ENCODE peak calls at places on chromosome 21, in five cellular contexts. Z, C, H, I and W are unnamed samples.

GRCh38 chr21:39564200-39564599 is 48.5 kb upstream of the B3GALT5 start:
- DNase-seq in C (no peak), Z (no peak), H (no peak), I (no peak), W (no peak)

GRCh38 chr21:41258617-41259016 is 58.0 kb upstream of the FAM3B start:
- DNase-seq in Z (no peak), I (no peak), C (no peak), H (no peak), W (peak; percentile 28)

GRCh38 chr21:45164124-45164511 is 89.7 kb downstream of the ADARB1 start:
- DNase-seq in C (no peak), Z (no peak), I (no peak), H (no peak), W (no peak)

GRCh38 chr21:41926068-41926806 is 27.6 kb downstream of the C2CD2 start:
- DNase-seq in C (no peak), H (no peak), I (no peak), Z (peak; percentile 52), W (peak; percentile 65)

GRCh38 chr21:44712203-44713028 is 1.0 kb upstream of the TSPEAR start:
- DNase-seq in I (peak; percentile 37), Z (no peak), C (no peak), H (no peak), W (no peak)

GRCh38 chr21:44428281-44428942 is 26.9 kb upstream of the LRRC3 start:
- DNase-seq in Z (peak; percentile 77), H (peak; percentile 4), C (peak; percentile 44), I (no peak), W (peak; percentile 46)

GRCh38 chr21:24552491-24552890 is 1054.8 kb downstream of the MRPL39 start:
- DNase-seq in C (no peak), Z (no peak), I (no peak), H (no peak), W (no peak)

GRCh38 chr21:17931080-17931479 is 111.9 kb upstream of the C21orf91 start:
- DNase-seq in I (no peak), H (no peak), Z (no peak), C (no peak), W (no peak)

GRCh38 chr21:25647632-25648031 is 8.6 kb downstream of the JAM2 start:
- DNase-seq in Z (no peak), I (no peak), H (no peak), C (no peak), W (no peak)

GRCh38 chr21:46322351-46323226 is 1.1 kb downstream of the C21orf58 start:
- DNase-seq in I (no peak), H (no peak), Z (peak; percentile 27), C (no peak), W (no peak)

GRCh38 chr21:46188226-46189212 is 4.3 kb upstream of the SPATC1L start:
- DNase-seq in Z (peak; percentile 50), I (peak; percentile 69), H (no peak), C (peak; percentile 72), W (peak; percentile 35)

GRCh38 chr21:26966978-26967913 is at the start of gene ADAMTS5:
- DNase-seq in C (no peak), H (peak; percentile 59), Z (peak; percentile 59), I (peak; percentile 70), W (peak; percentile 10)

GRCh38 chr21:26965091-26965566 is 1.8 kb downstream of the ADAMTS5 start:
- DNase-seq in H (no peak), C (no peak), Z (no peak), I (no peak), W (no peak)

GRCh38 chr21:26965567-26966359 is 1.1 kb downstream of the ADAMTS5 start:
- DNase-seq in Z (peak; percentile 9), H (peak; percentile 40), I (peak; percentile 63), C (no peak), W (no peak)

GRCh38 chr21:26964379-26964778 is 2.5 kb downstream of the ADAMTS5 start:
- DNase-seq in C (no peak), Z (no peak), I (peak; percentile 73), H (peak; percentile 69), W (no peak)

DNA sequence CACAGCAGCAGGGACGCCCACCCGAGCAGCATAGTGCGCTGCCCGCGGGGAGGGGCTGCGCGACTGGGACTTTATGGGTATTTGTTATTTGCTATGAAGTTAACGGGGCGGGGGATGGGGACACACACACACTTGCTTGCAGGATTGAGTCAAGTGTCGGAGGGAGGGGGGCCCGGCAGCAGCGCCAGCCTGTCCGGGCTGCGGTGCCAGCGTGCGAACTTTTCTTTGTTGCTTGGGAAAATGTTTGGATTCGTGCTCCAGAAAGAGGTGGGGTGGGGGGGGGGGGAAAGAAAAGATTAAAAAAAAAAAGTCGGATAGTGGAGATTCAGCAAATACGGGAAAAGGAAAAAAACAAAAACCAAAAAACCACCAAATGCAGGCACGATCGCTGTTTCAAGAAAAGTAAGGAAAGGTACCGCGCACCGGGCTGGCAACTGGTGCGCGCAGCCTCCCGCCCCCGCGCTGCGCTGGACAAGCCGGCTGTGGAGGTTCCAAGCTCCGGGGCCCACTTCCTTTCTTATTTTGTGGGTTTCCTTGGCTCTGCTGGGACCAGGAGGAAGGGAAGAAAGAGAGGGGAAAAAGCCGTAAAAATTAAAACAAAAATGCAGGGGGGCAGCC is 419 bp downstream of the ADAMTS5 start:
- DNase-seq in H (peak; percentile 52), Z (no peak), I (peak; percentile 63), C (no peak), W (no peak)
- H3K27ac ChIP-seq in H (peak overlapping the region; percentile 70), Z (no peak overlapping the region), I (peak overlapping the region; percentile 45), C (no peak overlapping the region), W (no peak overlapping the region)

GRCh38 chr21:14883351-14883750 is 181.4 kb downstream of the NRIP1 start:
- DNase-seq in H (no peak), Z (no peak), C (no peak), I (no peak), W (no peak)

GRCh38 chr21:14889080-14889805 is 175.6 kb downstream of the NRIP1 start:
- DNase-seq in C (no peak), H (no peak), I (no peak), Z (peak; percentile 69), W (no peak)

GRCh38 chr21:14888202-14888601 is 176.6 kb downstream of the NRIP1 start:
- DNase-seq in I (no peak), C (no peak), Z (no peak), H (no peak), W (no peak)

GRCh38 chr21:14881863-14882262 is 182.9 kb downstream of the NRIP1 start:
- DNase-seq in H (no peak), Z (no peak), I (no peak), C (no peak), W (no peak)

GRCh38 chr21:14886001-14886400 is 178.8 kb downstream of the NRIP1 start:
- DNase-seq in C (no peak), Z (no peak), H (no peak), I (no peak), W (no peak)
- H3K27ac ChIP-seq in C (no peak overlapping the region), Z (no peak overlapping the region), H (no peak overlapping the region), I (no peak overlapping the region), W (no peak overlapping the region)

DNA sequence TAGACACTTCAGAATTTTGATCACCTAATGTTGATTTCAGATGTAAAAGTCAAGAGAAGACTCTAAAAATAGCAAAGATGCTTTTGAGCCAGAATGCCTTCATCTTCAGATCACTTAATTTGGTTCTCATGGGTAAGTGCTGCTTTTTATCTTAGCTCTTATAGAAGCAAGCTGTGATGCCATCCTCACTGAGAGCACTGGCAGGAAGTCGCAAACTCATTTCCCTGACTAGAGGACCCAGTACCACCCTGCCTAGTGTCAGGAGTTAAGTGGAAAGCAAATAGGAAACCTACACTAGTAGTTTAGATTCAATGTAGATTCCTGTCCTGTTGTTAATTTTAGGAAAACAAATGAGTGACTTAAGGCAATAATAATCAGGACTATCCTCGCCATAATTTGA is 12.1 kb downstream of the IFNAR2 start:
- DNase-seq in Z (no peak), H (no peak), I (no peak), C (no peak), W (no peak)
- H3K27ac ChIP-seq in Z (no peak overlapping the region), H (no peak overlapping the region), I (no peak overlapping the region), C (no peak overlapping the region), W (no peak overlapping the region)

DNA sequence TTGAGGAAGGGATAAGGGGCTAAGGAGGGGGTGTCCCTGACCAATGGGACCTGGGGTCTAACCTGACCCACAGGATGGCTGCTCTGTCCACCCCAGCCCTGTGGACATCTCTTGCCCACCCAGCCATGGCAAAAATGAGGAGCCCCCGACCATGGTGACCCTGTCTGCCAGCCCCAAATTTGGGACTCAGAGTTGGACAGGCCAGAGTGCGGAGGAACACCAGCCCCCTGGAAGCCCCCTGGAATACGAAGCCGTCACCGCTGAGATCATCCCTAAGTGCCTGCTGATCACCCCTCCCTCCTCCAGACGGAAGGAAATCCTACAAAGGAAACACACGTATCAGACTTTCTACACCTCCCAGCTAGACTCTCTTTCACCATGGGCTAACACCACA is 119.3 kb downstream of the SIK1 start:
- DNase-seq in I (no peak), H (no peak), Z (no peak), C (no peak), W (no peak)
- H3K27ac ChIP-seq in I (no peak overlapping the region), H (no peak overlapping the region), Z (peak overlapping the region; percentile 66), C (no peak overlapping the region), W (peak overlapping the region; percentile 97)

DNA sequence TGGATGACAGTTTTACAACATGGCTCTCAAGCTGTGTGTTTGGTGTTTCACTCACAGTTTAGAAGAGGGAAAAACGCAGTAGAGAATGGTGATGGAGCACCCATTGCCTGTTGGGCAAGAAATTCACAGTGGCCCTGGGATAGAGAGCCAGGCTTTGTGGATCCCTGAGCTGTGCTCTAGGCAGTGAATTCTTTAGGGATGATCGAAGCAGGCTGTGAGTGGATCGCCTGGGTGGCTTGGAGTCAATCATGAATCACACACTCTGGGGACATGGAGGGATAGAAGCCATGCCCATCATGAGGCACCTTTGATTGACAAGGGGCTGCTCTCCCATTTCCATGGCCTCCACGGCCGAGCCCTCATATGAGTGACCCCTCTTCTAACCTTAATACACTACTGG is 47.4 kb downstream of the KCNJ6 start:
- DNase-seq in H (no peak), C (no peak), Z (peak; percentile 52), I (peak; percentile 42), W (peak; percentile 38)
- H3K27ac ChIP-seq in H (no peak overlapping the region), C (no peak overlapping the region), Z (no peak overlapping the region), I (no peak overlapping the region), W (no peak overlapping the region)

DNA sequence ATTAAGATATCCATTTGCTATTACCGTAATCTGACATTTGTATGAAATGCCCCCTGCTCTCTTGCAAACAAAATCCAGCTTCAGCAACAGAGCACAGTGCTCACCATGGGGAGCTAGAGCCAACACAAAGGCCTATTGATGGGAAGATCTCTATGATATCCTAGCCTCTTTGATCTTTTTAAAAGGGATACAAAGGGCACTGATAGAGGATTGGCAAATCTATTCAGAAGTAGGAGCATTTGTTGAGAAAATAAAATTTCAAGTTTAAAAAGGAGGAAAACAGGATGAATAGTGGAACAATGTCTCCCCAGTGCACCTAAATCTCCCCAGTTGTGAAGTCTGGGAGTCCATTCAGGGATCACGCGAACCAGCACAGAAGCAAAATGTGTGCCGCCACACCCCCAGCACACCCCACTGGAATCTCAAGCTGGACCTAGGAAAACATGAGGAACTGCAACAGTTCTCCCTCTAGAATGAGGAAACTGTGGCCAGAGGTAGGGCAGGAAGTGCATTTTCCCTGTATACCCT is 32.2 kb downstream of the MRAP start:
- DNase-seq in C (no peak), I (no peak), Z (no peak), H (no peak), W (no peak)
- H3K27ac ChIP-seq in C (no peak overlapping the region), I (peak overlapping the region; percentile 4), Z (no peak overlapping the region), H (no peak overlapping the region), W (no peak overlapping the region)

DNA sequence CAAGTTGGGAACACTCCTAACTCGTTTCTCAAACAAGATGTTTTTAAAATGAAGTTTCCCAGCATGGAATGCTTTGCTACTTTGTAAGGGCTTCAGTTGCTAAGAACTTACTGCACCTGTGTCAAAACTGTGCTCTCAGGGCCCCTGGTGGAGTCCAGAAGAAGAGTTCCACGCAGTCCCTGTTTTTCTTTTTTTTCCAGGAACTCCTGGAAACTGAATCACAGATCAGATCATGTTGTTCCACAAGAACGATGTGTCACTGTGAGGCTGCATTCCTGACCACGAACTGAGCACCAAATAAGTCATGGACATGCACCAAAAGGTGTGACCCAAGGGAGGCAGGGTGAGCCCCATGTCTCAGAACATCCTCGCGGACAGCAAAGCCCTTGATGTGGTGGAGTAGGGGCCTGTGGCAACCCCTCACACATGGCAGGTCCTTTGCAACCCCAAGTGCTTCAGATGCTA is 257.2 kb downstream of the KCNJ6 start:
- DNase-seq in Z (peak; percentile 87), C (peak; percentile 91), H (peak; percentile 29), I (peak; percentile 82), W (peak; percentile 60)
- H3K27ac ChIP-seq in Z (no peak overlapping the region), C (peak overlapping the region; percentile 84), H (peak overlapping the region; percentile 55), I (peak overlapping the region; percentile 67), W (peak overlapping the region; percentile 63)